ENCODE peak calls at places on chromosomes 3 and 15, in five cellular contexts. I, A, V, O and M are unnamed samples.

GRCh38 chr3:153658151-153658550 is 463.0 kb upstream of the ARHGEF26 start:
- DNase-seq in I (no peak), A (no peak), V (no peak), O (no peak), M (no peak)

GRCh38 chr3:53049987-53050386 is 4.1 kb upstream of the SFMBT1 start:
- DNase-seq in I (no peak), A (no peak), V (no peak), O (no peak), M (no peak)

GRCh38 chr15:100222349-100222715 is 119.4 kb downstream of the ADAMTS17 start:
- DNase-seq in I (no peak), A (no peak), V (no peak), O (no peak), M (no peak)

GRCh38 chr3:102102394-102102793 is 253.1 kb downstream of the NFKBIZ start:
- DNase-seq in I (no peak), A (no peak), V (no peak), O (no peak), M (no peak)

GRCh38 chr15:44102675-44103254 is 92.3 kb downstream of the FRMD5 start:
- DNase-seq in I (no peak), A (no peak), V (no peak), O (no peak), M (no peak)

GRCh38 chr3:33582234-33582633 is 135.8 kb downstream of the CLASP2 start:
- DNase-seq in I (no peak), A (no peak), V (no peak), O (no peak), M (no peak)

GRCh38 chr3:43012189-43012588 is 33.1 kb downstream of the GASK1A start:
- DNase-seq in I (no peak), A (no peak), V (no peak), O (no peak), M (no peak)

GRCh38 chr3:58584690-58585004 is 7.5 kb upstream of the FAM107A start:
- DNase-seq in I (no peak), A (no peak), V (no peak), O (no peak), M (no peak)

GRCh38 chr3:190265795-190266194 is 56.5 kb downstream of the CLDN1 start:
- DNase-seq in I (no peak), A (no peak), V (no peak), O (no peak), M (no peak)

GRCh38 chr3:129441215-129441614 is 1.2 kb downstream of the IFT122 start:
- DNase-seq in I (no peak), A (no peak), V (no peak), O (no peak), M (no peak)

GRCh38 chr3:38544926-38545325 is 48.8 kb downstream of the EXOG start:
- DNase-seq in I (no peak), A (peak; percentile 72), V (no peak), O (no peak), M (no peak)

GRCh38 chr3:143302638-143303171 is 183.1 kb downstream of the CHST2 start:
- DNase-seq in I (no peak), A (peak; percentile 87), V (no peak), O (no peak), M (no peak)

DNA sequence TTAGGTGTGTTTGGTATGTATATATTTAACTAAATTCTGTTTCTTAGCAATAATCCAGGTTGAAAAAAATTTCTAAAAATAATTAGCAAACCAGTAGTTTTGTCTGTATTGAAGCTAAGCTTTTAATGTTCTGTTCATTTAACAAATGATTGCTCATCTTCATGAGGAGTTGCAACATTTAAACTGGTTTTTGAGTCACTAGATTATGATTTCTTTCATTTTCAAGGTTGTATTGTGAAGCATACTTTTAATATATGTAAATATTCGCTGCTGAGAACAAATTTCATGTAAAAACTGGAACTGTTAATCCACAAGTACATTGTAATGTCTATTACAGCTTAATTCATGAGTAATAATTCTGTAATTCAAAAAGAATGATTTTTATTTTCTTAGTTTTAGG is 192.7 kb downstream of the MBNL1 start:
- DNase-seq in I (no peak), A (no peak), V (no peak), O (no peak), M (no peak)
- TF ChIP-seq CTCF in I (no peak), A (no peak), V (no peak), O (no peak), M (no peak)

GRCh38 chr15:29692527-29692926 is 129.7 kb downstream of the TJP1 start:
- DNase-seq in I (no peak), A (no peak), V (no peak), O (no peak), M (no peak)
- TF ChIP-seq CTCF in I (no peak), A (no peak), V (peak; percentile 39), O (no peak), M (peak; percentile 5)

DNA sequence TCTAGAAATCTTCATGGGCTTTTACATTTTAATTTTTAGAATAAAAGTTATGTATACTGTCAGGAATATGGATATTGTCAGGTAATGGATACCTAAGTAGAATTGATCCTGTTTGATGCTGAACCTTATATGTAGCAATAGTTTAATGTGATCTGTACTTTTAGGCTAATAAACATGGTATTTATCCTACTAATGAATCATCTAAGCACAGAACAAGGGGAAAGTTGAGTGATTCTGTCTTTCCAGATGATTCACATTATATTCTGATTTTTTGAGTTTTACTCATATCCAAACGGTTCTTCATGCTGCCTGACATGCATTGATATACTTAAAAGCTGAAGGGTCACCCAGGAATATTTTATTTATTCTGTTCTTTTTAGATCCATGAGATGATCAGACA is 34.5 kb downstream of the FANCI start:
- DNase-seq in I (no peak), A (no peak), V (no peak), O (no peak), M (no peak)
- TF ChIP-seq CTCF in I (no peak), A (no peak), V (no peak), O (no peak), M (no peak)

GRCh38 chr3:41205591-41205990 is 6.3 kb downstream of the CTNNB1 start:
- DNase-seq in I (no peak), A (no peak), V (no peak), O (no peak), M (no peak)

GRCh38 chr3:41202075-41202833 is 2.9 kb downstream of the CTNNB1 start:
- DNase-seq in I (no peak), A (no peak), V (no peak), O (no peak), M (no peak)

GRCh38 chr3:41204369-41204768 is 5.1 kb downstream of the CTNNB1 start:
- DNase-seq in I (no peak), A (no peak), V (no peak), O (no peak), M (no peak)

GRCh38 chr3:41200669-41201021 is 1.3 kb downstream of the CTNNB1 start:
- DNase-seq in I (no peak), A (no peak), V (no peak), O (no peak), M (peak; percentile 22)

DNA sequence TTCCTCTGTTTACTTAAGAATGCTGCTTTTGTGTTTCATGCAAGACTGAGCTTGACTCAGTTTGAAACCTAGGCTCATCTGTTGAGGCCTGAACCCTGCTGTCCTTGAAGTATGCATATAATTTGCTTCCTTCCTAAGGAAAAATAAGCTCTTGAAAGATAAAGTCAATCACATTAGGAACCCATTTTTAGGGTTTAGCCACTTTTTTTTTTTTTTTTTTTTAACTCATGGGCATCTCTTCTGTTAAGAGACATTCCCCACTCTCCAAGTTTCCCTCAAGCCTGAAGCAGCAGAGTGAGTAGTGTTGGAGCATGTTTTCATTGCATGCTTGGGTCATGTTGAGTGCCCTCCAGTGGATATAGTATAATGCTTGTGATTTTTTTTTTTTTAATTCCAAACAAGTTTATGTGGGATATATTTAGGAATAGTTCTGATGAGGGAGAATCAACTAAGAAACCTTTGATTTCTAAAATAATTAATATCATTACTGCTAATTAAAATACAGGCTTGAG is 3.6 kb downstream of the CTNNB1 start:
- DNase-seq in I (no peak), A (no peak), V (no peak), O (no peak), M (no peak)
- TF ChIP-seq CTCF in I (no peak), A (no peak), V (peak; percentile 49), O (peak; percentile 14), M (no peak)

DNA sequence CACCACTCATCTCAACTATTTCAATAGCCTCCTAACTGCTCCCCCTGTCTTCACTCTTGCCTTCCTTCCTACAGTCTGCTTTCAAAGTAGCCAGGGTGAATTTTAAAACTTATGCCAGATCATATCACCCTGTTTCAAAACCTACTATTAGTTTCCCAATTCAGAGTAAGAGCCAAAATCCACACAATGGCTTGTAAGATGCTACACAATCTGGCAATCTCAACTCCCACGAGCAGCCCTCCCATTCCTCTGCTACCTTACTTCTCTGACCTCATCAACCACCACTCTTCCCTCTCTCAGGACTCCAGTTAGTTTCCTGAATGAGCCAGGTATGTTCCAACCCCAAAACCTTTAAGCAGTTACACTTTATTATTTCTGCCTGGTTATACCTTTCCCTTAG is 62.5 kb downstream of the VPS13C start:
- DNase-seq in I (no peak), A (no peak), V (no peak), O (no peak), M (no peak)
- TF ChIP-seq CTCF in I (no peak), A (no peak), V (no peak), O (no peak), M (no peak)

DNA sequence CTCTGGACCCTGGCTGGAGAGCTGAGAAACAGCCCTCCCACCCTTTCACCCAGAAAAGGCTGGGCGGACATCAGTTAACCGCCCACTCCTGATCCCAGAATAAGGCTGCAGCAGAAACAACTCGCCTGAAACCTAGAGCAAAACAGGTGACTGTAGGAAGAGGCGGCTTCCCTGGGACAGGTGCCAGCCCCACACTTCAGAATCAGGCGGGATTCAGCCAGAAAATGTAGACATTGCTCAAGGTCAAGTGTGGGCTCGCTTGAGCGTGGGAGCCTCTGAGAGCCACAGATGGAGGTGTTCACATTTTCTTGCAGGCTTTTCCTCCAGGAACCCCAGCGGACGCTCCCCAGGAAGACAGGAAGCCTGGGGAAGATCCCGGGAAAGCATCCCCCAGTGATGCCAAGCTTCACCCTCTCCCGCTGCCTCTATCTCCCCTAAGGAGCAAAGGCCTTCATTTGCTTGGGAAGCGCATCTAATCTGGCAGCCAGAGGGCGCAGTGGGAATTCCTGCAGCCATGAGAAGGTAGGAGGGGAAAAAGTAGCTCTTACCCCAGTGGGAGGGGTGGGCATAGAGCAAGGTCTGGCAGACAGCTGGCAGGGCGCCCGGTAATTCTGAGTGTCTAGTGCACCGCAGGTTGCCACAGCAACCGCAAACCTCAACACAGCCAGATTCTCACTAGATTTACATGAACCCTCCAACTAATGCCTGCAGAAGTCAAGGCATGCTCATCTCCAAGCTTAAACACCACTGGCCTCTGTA is 77.7 kb downstream of the OCA2 start:
- DNase-seq in I (peak; percentile 73), A (no peak), V (peak; percentile 77), O (peak; percentile 29), M (peak; percentile 34)
- TF ChIP-seq CTCF in I (peak; percentile 39), A (no peak), V (peak; percentile 30), O (no peak), M (peak; percentile 33)